ENCODE peak calls at places on chromosome 9, in nine cellular contexts. One of them, this sample, is unnamed.

GRCh38 chr9:101707708-101708107 is 30.7 kb downstream of the GRIN3A start:
- DNase-seq in cardiac fibroblast: no peak
- DNase-seq in AG10803: no peak
- DNase-seq in BJ: no peak
- DNase-seq in colonic mucosa: no peak
- DNase-seq in upper lobe of right lung: no peak
- DNase-seq in HFF-Myc: no peak
- DNase-seq in WERI-Rb-1: no peak
- DNase-seq in fibroblast of mammary gland: no peak
- DNase-seq in this sample: no peak

GRCh38 chr9:2568689-2569088 is 52.9 kb upstream of the VLDLR start:
- DNase-seq in WERI-Rb-1: no peak
- DNase-seq in HFF-Myc: no peak
- DNase-seq in BJ: no peak
- DNase-seq in fibroblast of mammary gland: no peak
- DNase-seq in colonic mucosa: peak
- DNase-seq in cardiac fibroblast: no peak
- DNase-seq in AG10803: no peak
- DNase-seq in upper lobe of right lung: no peak
- DNase-seq in this sample: no peak

GRCh38 chr9:106868565-106868964 is 5.6 kb downstream of the ZNF462 start:
- DNase-seq in WERI-Rb-1: no peak
- DNase-seq in BJ: no peak
- DNase-seq in fibroblast of mammary gland: peak
- DNase-seq in HFF-Myc: no peak
- DNase-seq in cardiac fibroblast: peak
- DNase-seq in AG10803: no peak
- DNase-seq in upper lobe of right lung: no peak
- DNase-seq in colonic mucosa: no peak
- DNase-seq in this sample: no peak

GRCh38 chr9:1051286-1052118 is 1.3 kb downstream of the DMRT2 start:
- DNase-seq in WERI-Rb-1: no peak
- DNase-seq in BJ: no peak
- DNase-seq in AG10803: peak
- DNase-seq in HFF-Myc: no peak
- DNase-seq in cardiac fibroblast: no peak
- DNase-seq in fibroblast of mammary gland: peak
- DNase-seq in upper lobe of right lung: peak
- DNase-seq in colonic mucosa: peak
- DNase-seq in this sample: peak

GRCh38 chr9:134384811-134385479 is 58.7 kb downstream of the RXRA start:
- DNase-seq in upper lobe of right lung: no peak
- DNase-seq in WERI-Rb-1: no peak
- DNase-seq in AG10803: no peak
- DNase-seq in cardiac fibroblast: no peak
- DNase-seq in colonic mucosa: no peak
- DNase-seq in BJ: no peak
- DNase-seq in HFF-Myc: no peak
- DNase-seq in fibroblast of mammary gland: no peak
- DNase-seq in this sample: no peak

GRCh38 chr9:135649508-135649907 is 10.2 kb upstream of the GLT6D1 start:
- DNase-seq in upper lobe of right lung: no peak
- DNase-seq in AG10803: no peak
- DNase-seq in colonic mucosa: no peak
- DNase-seq in BJ: no peak
- DNase-seq in fibroblast of mammary gland: no peak
- DNase-seq in HFF-Myc: no peak
- DNase-seq in WERI-Rb-1: no peak
- DNase-seq in cardiac fibroblast: no peak
- DNase-seq in this sample: no peak

GRCh38 chr9:110069326-110070248 is 138.4 kb downstream of the C9orf152 start:
- DNase-seq in WERI-Rb-1: peak
- DNase-seq in fibroblast of mammary gland: peak
- DNase-seq in AG10803: peak
- DNase-seq in upper lobe of right lung: peak
- DNase-seq in BJ: peak
- DNase-seq in HFF-Myc: peak
- DNase-seq in colonic mucosa: no peak
- DNase-seq in cardiac fibroblast: peak
- DNase-seq in this sample: no peak

GRCh38 chr9:4677392-4677791 is 2.0 kb upstream of the CDC37L1 start:
- DNase-seq in upper lobe of right lung: no peak
- DNase-seq in BJ: no peak
- DNase-seq in HFF-Myc: no peak
- DNase-seq in cardiac fibroblast: no peak
- DNase-seq in colonic mucosa: no peak
- DNase-seq in fibroblast of mammary gland: no peak
- DNase-seq in AG10803: no peak
- DNase-seq in WERI-Rb-1: no peak
- DNase-seq in this sample: no peak

GRCh38 chr9:70924905-70925547 is 196.4 kb downstream of the TRPM3 start:
- DNase-seq in WERI-Rb-1: peak
- DNase-seq in cardiac fibroblast: peak
- DNase-seq in colonic mucosa: peak
- DNase-seq in upper lobe of right lung: no peak
- DNase-seq in AG10803: peak
- DNase-seq in HFF-Myc: peak
- DNase-seq in fibroblast of mammary gland: peak
- DNase-seq in BJ: no peak
- DNase-seq in this sample: peak

GRCh38 chr9:125142560-125143376 is 560 bp downstream of the SCAI start:
- DNase-seq in upper lobe of right lung: no peak
- DNase-seq in colonic mucosa: peak
- DNase-seq in HFF-Myc: no peak
- DNase-seq in BJ: no peak
- DNase-seq in WERI-Rb-1: no peak
- DNase-seq in cardiac fibroblast: no peak
- DNase-seq in AG10803: no peak
- DNase-seq in fibroblast of mammary gland: no peak
- DNase-seq in this sample: no peak

GRCh38 chr9:128160603-128160987 is 530 bp downstream of the BBLN start:
- DNase-seq in BJ: no peak
- DNase-seq in cardiac fibroblast: no peak
- DNase-seq in fibroblast of mammary gland: peak
- DNase-seq in AG10803: peak
- DNase-seq in WERI-Rb-1: peak
- DNase-seq in HFF-Myc: no peak
- DNase-seq in upper lobe of right lung: no peak
- DNase-seq in colonic mucosa: no peak
- DNase-seq in this sample: peak

GRCh38 chr9:134053941-134054761 is 13.7 kb downstream of the BRD3 start:
- DNase-seq in fibroblast of mammary gland: no peak
- DNase-seq in colonic mucosa: no peak
- DNase-seq in AG10803: no peak
- DNase-seq in cardiac fibroblast: no peak
- DNase-seq in upper lobe of right lung: no peak
- DNase-seq in WERI-Rb-1: no peak
- DNase-seq in HFF-Myc: no peak
- DNase-seq in BJ: no peak
- DNase-seq in this sample: no peak

GRCh38 chr9:93577045-93577939 is 908 bp downstream of the PHF2 start:
- DNase-seq in colonic mucosa: peak
- DNase-seq in upper lobe of right lung: peak
- DNase-seq in HFF-Myc: no peak
- DNase-seq in WERI-Rb-1: no peak
- DNase-seq in fibroblast of mammary gland: no peak
- DNase-seq in cardiac fibroblast: no peak
- DNase-seq in AG10803: peak
- DNase-seq in BJ: no peak
- DNase-seq in this sample: peak

GRCh38 chr9:91773166-91773565 is 176.9 kb downstream of the ROR2 start:
- DNase-seq in HFF-Myc: no peak
- DNase-seq in WERI-Rb-1: no peak
- DNase-seq in cardiac fibroblast: no peak
- DNase-seq in colonic mucosa: no peak
- DNase-seq in fibroblast of mammary gland: no peak
- DNase-seq in AG10803: peak
- DNase-seq in BJ: no peak
- DNase-seq in upper lobe of right lung: no peak
- DNase-seq in this sample: no peak

GRCh38 chr9:89278551-89278950 is 32.4 kb upstream of the CKS2 start:
- DNase-seq in fibroblast of mammary gland: no peak
- DNase-seq in HFF-Myc: no peak
- DNase-seq in upper lobe of right lung: no peak
- DNase-seq in BJ: no peak
- DNase-seq in WERI-Rb-1: no peak
- DNase-seq in colonic mucosa: no peak
- DNase-seq in AG10803: no peak
- DNase-seq in cardiac fibroblast: peak
- DNase-seq in this sample: no peak

GRCh38 chr9:134946663-134947062 is 29.0 kb upstream of the FCN1 start:
- DNase-seq in HFF-Myc: no peak
- DNase-seq in WERI-Rb-1: no peak
- DNase-seq in colonic mucosa: no peak
- DNase-seq in AG10803: no peak
- DNase-seq in cardiac fibroblast: no peak
- DNase-seq in upper lobe of right lung: no peak
- DNase-seq in fibroblast of mammary gland: peak
- DNase-seq in BJ: no peak
- DNase-seq in this sample: no peak

DNA sequence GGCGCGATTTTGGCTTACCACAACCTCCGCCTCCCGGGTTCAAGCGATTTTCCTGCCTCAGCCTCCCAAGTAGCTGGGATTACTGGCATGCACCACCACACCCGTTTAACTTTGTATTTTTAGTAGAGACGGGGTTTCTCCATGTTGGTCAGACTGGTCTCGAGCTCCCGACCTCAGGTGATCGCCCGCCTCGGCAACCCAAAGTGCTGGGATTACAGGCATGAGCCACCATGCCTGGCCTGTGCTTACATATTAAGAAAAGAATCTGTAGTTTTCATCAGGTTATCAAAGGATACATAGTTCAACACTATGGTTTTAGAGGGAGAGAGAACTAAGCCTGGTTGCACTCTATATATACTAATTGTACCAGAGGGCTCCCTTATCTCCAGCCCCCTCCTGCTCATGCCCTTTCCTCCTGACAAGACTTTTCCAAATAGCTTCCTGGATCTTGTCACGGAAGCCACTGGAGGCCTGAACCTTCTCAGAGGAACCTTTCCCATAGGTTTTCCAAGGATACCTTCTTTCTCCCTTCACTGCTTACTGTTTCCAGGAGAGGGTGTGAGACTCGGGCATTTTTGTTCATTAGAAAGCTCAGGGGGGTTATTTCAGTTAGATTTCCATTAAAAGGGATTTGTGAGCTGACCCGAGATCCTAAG is 53.1 kb downstream of the SLC44A1 start:
- DNase-seq in cardiac fibroblast: no peak
- DNase-seq in BJ: no peak
- DNase-seq in WERI-Rb-1: no peak
- DNase-seq in AG10803: no peak
- DNase-seq in colonic mucosa: no peak
- DNase-seq in upper lobe of right lung: no peak
- DNase-seq in fibroblast of mammary gland: no peak
- DNase-seq in HFF-Myc: no peak
- DNase-seq in this sample: no peak
- TF ChIP-seq CTCF in cardiac fibroblast: no peak
- TF ChIP-seq CTCF in BJ: no peak
- TF ChIP-seq CTCF in WERI-Rb-1: no peak
- TF ChIP-seq CTCF in AG10803: no peak
- TF ChIP-seq CTCF in colonic mucosa: no peak
- TF ChIP-seq CTCF in upper lobe of right lung: no peak
- TF ChIP-seq CTCF in fibroblast of mammary gland: no peak
- TF ChIP-seq CTCF in HFF-Myc: no peak
- TF ChIP-seq CTCF in this sample: no peak

DNA sequence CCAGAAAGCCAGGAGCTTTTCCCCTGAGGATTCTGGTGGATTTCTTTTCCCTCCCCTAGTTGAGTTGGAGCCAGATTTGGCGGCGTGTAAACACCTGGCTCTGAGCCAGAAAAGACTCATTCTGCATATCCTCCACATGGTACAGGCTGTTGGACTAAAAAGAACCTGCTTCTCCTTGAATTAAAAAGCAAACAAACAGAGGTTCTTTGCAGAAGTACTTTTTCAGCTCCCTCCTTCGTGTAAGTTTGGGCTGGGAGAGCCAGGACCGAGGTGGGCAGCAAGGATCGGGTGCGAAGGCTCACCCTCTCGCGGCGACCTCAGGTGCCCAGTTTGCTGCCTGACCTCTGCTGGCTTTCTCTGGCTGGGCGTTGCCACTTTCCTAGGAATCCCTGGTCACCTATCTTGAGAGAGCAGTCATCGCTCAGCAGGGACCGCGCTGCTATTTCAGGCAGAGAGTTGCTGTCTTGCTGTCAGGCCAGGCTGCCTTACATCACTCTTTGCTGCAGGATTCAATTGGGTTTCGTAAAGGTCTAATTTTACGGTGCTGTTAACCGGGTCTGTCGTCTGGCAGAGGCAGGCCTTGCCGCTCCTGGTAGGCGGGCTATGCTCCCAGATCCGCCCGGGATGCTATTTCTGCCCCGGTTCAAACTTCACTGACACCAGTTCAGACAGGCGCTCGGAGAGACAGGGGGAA is 3.2 kb downstream of the PAPPA start:
- DNase-seq in upper lobe of right lung: peak
- DNase-seq in fibroblast of mammary gland: peak
- DNase-seq in WERI-Rb-1: peak
- DNase-seq in cardiac fibroblast: peak
- DNase-seq in AG10803: peak
- DNase-seq in BJ: peak
- DNase-seq in colonic mucosa: peak
- DNase-seq in HFF-Myc: peak
- DNase-seq in this sample: peak
- TF ChIP-seq CTCF in upper lobe of right lung: no peak
- TF ChIP-seq CTCF in fibroblast of mammary gland: no peak
- TF ChIP-seq CTCF in WERI-Rb-1: no peak
- TF ChIP-seq CTCF in cardiac fibroblast: no peak
- TF ChIP-seq CTCF in AG10803: no peak
- TF ChIP-seq CTCF in BJ: no peak
- TF ChIP-seq CTCF in colonic mucosa: no peak
- TF ChIP-seq CTCF in HFF-Myc: no peak
- TF ChIP-seq CTCF in this sample: no peak

DNA sequence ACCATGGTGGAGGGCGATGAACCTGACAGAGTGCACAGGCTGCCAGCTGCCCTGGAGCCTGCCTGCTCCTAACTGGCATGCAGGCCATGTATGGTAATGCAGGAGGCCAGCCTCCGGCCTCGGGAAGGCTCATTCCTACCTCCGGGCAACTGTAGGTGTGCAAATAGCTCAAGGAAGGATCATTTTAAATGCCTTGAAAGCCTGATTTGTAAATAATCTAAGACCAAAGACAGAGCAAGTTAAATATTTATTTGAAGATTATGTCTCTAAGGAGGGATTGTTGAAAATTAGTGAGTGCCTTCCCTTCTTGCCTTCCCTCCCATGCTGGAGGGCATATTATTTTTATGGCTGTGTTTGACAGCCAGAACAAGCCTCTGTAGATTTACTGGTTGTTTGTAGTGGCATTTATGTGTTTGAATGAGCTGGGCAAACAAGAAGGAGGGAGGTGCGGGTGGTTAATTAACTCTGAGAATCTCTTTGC is 285.7 kb upstream of the TUT7 start:
- DNase-seq in colonic mucosa: no peak
- DNase-seq in BJ: no peak
- DNase-seq in cardiac fibroblast: no peak
- DNase-seq in WERI-Rb-1: no peak
- DNase-seq in HFF-Myc: no peak
- DNase-seq in fibroblast of mammary gland: no peak
- DNase-seq in upper lobe of right lung: no peak
- DNase-seq in AG10803: no peak
- DNase-seq in this sample: peak
- TF ChIP-seq CTCF in colonic mucosa: no peak
- TF ChIP-seq CTCF in BJ: peak
- TF ChIP-seq CTCF in cardiac fibroblast: peak
- TF ChIP-seq CTCF in WERI-Rb-1: no peak
- TF ChIP-seq CTCF in HFF-Myc: no peak
- TF ChIP-seq CTCF in fibroblast of mammary gland: no peak
- TF ChIP-seq CTCF in upper lobe of right lung: peak
- TF ChIP-seq CTCF in AG10803: no peak
- TF ChIP-seq CTCF in this sample: no peak

GRCh38 chr9:114028646-114029045 is 49.5 kb downstream of the AMBP start:
- DNase-seq in cardiac fibroblast: no peak
- DNase-seq in AG10803: no peak
- DNase-seq in WERI-Rb-1: no peak
- DNase-seq in BJ: no peak
- DNase-seq in fibroblast of mammary gland: no peak
- DNase-seq in colonic mucosa: peak
- DNase-seq in upper lobe of right lung: no peak
- DNase-seq in HFF-Myc: no peak
- DNase-seq in this sample: no peak
- TF ChIP-seq CTCF in cardiac fibroblast: no peak
- TF ChIP-seq CTCF in AG10803: no peak
- TF ChIP-seq CTCF in WERI-Rb-1: no peak
- TF ChIP-seq CTCF in BJ: no peak
- TF ChIP-seq CTCF in fibroblast of mammary gland: no peak
- TF ChIP-seq CTCF in colonic mucosa: no peak
- TF ChIP-seq CTCF in upper lobe of right lung: no peak
- TF ChIP-seq CTCF in HFF-Myc: no peak
- TF ChIP-seq CTCF in this sample: no peak

This sample was measured in nephron progenitor cell.